ENCODE peak calls at places on chromosomes 11 and 22, in eight cellular contexts. One of them, this sample, is unnamed.

GRCh38 chr22:38298312-38299000 is 18.8 kb downstream of the CSNK1E start:
- DNase-seq in Peyer's patch: no peak
- DNase-seq in K562: no peak
- DNase-seq in mammary epithelial cell: peak
- DNase-seq in esophagus squamous epithelium: no peak
- DNase-seq in PC-9: peak
- DNase-seq in choroid plexus epithelial cell: peak
- DNase-seq in kidney: no peak
- DNase-seq in this sample: no peak

GRCh38 chr11:7532395-7532794 is 18.6 kb downstream of the PPFIBP2 start:
- DNase-seq in Peyer's patch: no peak
- DNase-seq in K562: no peak
- DNase-seq in mammary epithelial cell: no peak
- DNase-seq in esophagus squamous epithelium: no peak
- DNase-seq in PC-9: no peak
- DNase-seq in choroid plexus epithelial cell: no peak
- DNase-seq in kidney: no peak
- DNase-seq in this sample: no peak

GRCh38 chr11:17695454-17696441 is 23.6 kb upstream of the MYOD1 start:
- DNase-seq in Peyer's patch: no peak
- DNase-seq in K562: no peak
- DNase-seq in mammary epithelial cell: no peak
- DNase-seq in esophagus squamous epithelium: no peak
- DNase-seq in PC-9: no peak
- DNase-seq in choroid plexus epithelial cell: no peak
- DNase-seq in kidney: no peak
- DNase-seq in this sample: no peak

GRCh38 chr11:84316866-84317560 is 1030.8 kb upstream of the CCDC90B start:
- DNase-seq in Peyer's patch: no peak
- DNase-seq in K562: no peak
- DNase-seq in mammary epithelial cell: no peak
- DNase-seq in esophagus squamous epithelium: no peak
- DNase-seq in PC-9: no peak
- DNase-seq in choroid plexus epithelial cell: peak
- DNase-seq in kidney: peak
- DNase-seq in this sample: no peak

GRCh38 chr11:98434296-98434695 is 586.5 kb upstream of the CNTN5 start:
- DNase-seq in Peyer's patch: no peak
- DNase-seq in K562: no peak
- DNase-seq in mammary epithelial cell: no peak
- DNase-seq in esophagus squamous epithelium: no peak
- DNase-seq in PC-9: no peak
- DNase-seq in choroid plexus epithelial cell: no peak
- DNase-seq in kidney: no peak
- DNase-seq in this sample: no peak

GRCh38 chr11:74611369-74611861 is 19.0 kb downstream of the POLD3 start:
- DNase-seq in Peyer's patch: no peak
- DNase-seq in K562: no peak
- DNase-seq in mammary epithelial cell: peak
- DNase-seq in esophagus squamous epithelium: no peak
- DNase-seq in PC-9: peak
- DNase-seq in choroid plexus epithelial cell: peak
- DNase-seq in kidney: no peak
- DNase-seq in this sample: no peak

GRCh38 chr11:7555067-7555699 is 41.4 kb downstream of the PPFIBP2 start:
- DNase-seq in Peyer's patch: peak
- DNase-seq in K562: no peak
- DNase-seq in mammary epithelial cell: no peak
- DNase-seq in esophagus squamous epithelium: no peak
- DNase-seq in PC-9: no peak
- DNase-seq in choroid plexus epithelial cell: no peak
- DNase-seq in kidney: no peak
- DNase-seq in this sample: no peak

GRCh38 chr11:125170001-125170405 is 5.5 kb downstream of the PKNOX2 start:
- DNase-seq in Peyer's patch: no peak
- DNase-seq in K562: no peak
- DNase-seq in mammary epithelial cell: no peak
- DNase-seq in esophagus squamous epithelium: no peak
- DNase-seq in PC-9: no peak
- DNase-seq in choroid plexus epithelial cell: peak
- DNase-seq in kidney: no peak
- DNase-seq in this sample: no peak

GRCh38 chr11:123775274-123775673 is 21.0 kb upstream of the OR6X1 start:
- DNase-seq in Peyer's patch: no peak
- DNase-seq in K562: no peak
- DNase-seq in mammary epithelial cell: no peak
- DNase-seq in esophagus squamous epithelium: no peak
- DNase-seq in PC-9: no peak
- DNase-seq in choroid plexus epithelial cell: no peak
- DNase-seq in kidney: no peak
- DNase-seq in this sample: no peak

GRCh38 chr11:134760957-134761356 is 348.9 kb upstream of the B3GAT1 start:
- DNase-seq in Peyer's patch: no peak
- DNase-seq in K562: no peak
- DNase-seq in mammary epithelial cell: no peak
- DNase-seq in esophagus squamous epithelium: no peak
- DNase-seq in PC-9: no peak
- DNase-seq in choroid plexus epithelial cell: no peak
- DNase-seq in kidney: no peak
- DNase-seq in this sample: no peak

GRCh38 chr22:20503816-20504215 is 3.6 kb upstream of the MED15 start:
- DNase-seq in Peyer's patch: peak
- DNase-seq in K562: no peak
- DNase-seq in mammary epithelial cell: peak
- DNase-seq in esophagus squamous epithelium: no peak
- DNase-seq in PC-9: peak
- DNase-seq in choroid plexus epithelial cell: peak
- DNase-seq in kidney: no peak
- DNase-seq in this sample: no peak

GRCh38 chr11:13105237-13105844 is 96.2 kb downstream of the RASSF10 start:
- DNase-seq in Peyer's patch: peak
- DNase-seq in K562: peak
- DNase-seq in mammary epithelial cell: no peak
- DNase-seq in esophagus squamous epithelium: no peak
- DNase-seq in PC-9: no peak
- DNase-seq in choroid plexus epithelial cell: no peak
- DNase-seq in kidney: no peak
- DNase-seq in this sample: no peak

GRCh38 chr11:122714484-122714883 is 59.0 kb downstream of the UBASH3B start:
- DNase-seq in Peyer's patch: no peak
- DNase-seq in K562: no peak
- DNase-seq in mammary epithelial cell: no peak
- DNase-seq in esophagus squamous epithelium: no peak
- DNase-seq in PC-9: no peak
- DNase-seq in choroid plexus epithelial cell: no peak
- DNase-seq in kidney: no peak
- DNase-seq in this sample: peak

GRCh38 chr11:70443043-70444030 is 45.0 kb downstream of the CTTN start:
- DNase-seq in Peyer's patch: no peak
- DNase-seq in K562: no peak
- DNase-seq in mammary epithelial cell: no peak
- DNase-seq in esophagus squamous epithelium: no peak
- DNase-seq in PC-9: no peak
- DNase-seq in choroid plexus epithelial cell: no peak
- DNase-seq in kidney: no peak
- DNase-seq in this sample: no peak

GRCh38 chr11:124841765-124842700 is 23.2 kb upstream of the ROBO3 start:
- DNase-seq in Peyer's patch: no peak
- DNase-seq in K562: no peak
- DNase-seq in mammary epithelial cell: no peak
- DNase-seq in esophagus squamous epithelium: no peak
- DNase-seq in PC-9: no peak
- DNase-seq in choroid plexus epithelial cell: no peak
- DNase-seq in kidney: no peak
- DNase-seq in this sample: no peak

GRCh38 chr11:94803491-94803890 is 35.3 kb downstream of the AMOTL1 start:
- DNase-seq in Peyer's patch: no peak
- DNase-seq in K562: no peak
- DNase-seq in mammary epithelial cell: no peak
- DNase-seq in esophagus squamous epithelium: no peak
- DNase-seq in PC-9: no peak
- DNase-seq in choroid plexus epithelial cell: peak
- DNase-seq in kidney: no peak
- DNase-seq in this sample: no peak

GRCh38 chr22:37552560-37553163 is 7.6 kb upstream of the CDC42EP1 start:
- DNase-seq in Peyer's patch: no peak
- DNase-seq in K562: peak
- DNase-seq in mammary epithelial cell: no peak
- DNase-seq in esophagus squamous epithelium: no peak
- DNase-seq in PC-9: no peak
- DNase-seq in choroid plexus epithelial cell: no peak
- DNase-seq in kidney: peak
- DNase-seq in this sample: no peak

GRCh38 chr11:118156531-118157185 is 4.0 kb upstream of the SCN4B start:
- DNase-seq in Peyer's patch: no peak
- DNase-seq in K562: peak
- DNase-seq in mammary epithelial cell: no peak
- DNase-seq in esophagus squamous epithelium: no peak
- DNase-seq in PC-9: no peak
- DNase-seq in choroid plexus epithelial cell: no peak
- DNase-seq in kidney: no peak
- DNase-seq in this sample: no peak

GRCh38 chr11:122706261-122706660 is 50.7 kb downstream of the UBASH3B start:
- DNase-seq in Peyer's patch: no peak
- DNase-seq in K562: no peak
- DNase-seq in mammary epithelial cell: peak
- DNase-seq in esophagus squamous epithelium: no peak
- DNase-seq in PC-9: peak
- DNase-seq in choroid plexus epithelial cell: peak
- DNase-seq in kidney: no peak
- DNase-seq in this sample: no peak

GRCh38 chr11:59857444-59858434 is 8.5 kb downstream of the TCN1 start:
- DNase-seq in Peyer's patch: peak
- DNase-seq in K562: peak
- DNase-seq in mammary epithelial cell: peak
- DNase-seq in esophagus squamous epithelium: no peak
- DNase-seq in PC-9: peak
- DNase-seq in choroid plexus epithelial cell: no peak
- DNase-seq in kidney: no peak
- DNase-seq in this sample: peak

GRCh38 chr22:50489363-50490243 is 2.9 kb downstream of the MIOX start:
- DNase-seq in Peyer's patch: no peak
- DNase-seq in K562: no peak
- DNase-seq in mammary epithelial cell: no peak
- DNase-seq in esophagus squamous epithelium: no peak
- DNase-seq in PC-9: no peak
- DNase-seq in choroid plexus epithelial cell: no peak
- DNase-seq in kidney: peak
- DNase-seq in this sample: no peak

DNA sequence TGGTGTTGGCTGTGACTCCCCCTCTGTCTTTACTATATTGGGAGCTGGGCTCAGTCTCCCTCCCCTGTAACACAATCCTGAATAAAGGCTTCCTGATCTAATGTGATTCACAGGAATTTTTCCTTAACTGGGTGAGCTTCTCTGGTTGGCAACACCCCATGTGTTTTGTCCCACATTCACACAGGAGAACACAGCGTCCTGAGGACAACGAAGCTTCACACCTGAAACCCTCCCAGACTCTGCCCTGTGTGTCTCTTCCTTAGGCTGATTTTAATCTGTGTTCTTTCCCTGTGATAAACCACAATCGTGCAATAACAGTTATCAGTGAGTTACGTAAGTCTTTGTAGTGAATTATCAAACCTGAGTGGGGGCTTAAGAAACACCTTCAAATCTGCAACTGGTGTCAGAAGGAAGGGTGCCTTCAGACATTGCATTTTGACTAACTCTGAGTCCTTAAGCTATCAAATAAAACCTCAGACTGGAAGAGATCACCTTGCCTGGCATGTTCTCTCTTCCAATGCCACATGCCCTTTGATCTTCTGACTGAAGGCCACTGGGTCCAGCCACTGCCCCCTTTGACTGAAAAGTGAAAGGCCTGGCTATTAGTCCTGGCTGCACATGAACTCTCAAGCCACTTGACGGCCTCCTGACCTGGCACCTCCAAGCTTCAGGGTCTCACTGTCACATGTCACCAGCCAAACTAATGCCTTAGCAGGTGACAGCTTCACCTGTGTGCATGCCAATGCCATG is 17.3 kb downstream of the APOL3 start:
- DNase-seq in Peyer's patch: peak
- DNase-seq in K562: no peak
- DNase-seq in mammary epithelial cell: no peak
- DNase-seq in esophagus squamous epithelium: no peak
- DNase-seq in PC-9: peak
- DNase-seq in choroid plexus epithelial cell: no peak
- DNase-seq in kidney: no peak
- DNase-seq in this sample: no peak
- TF ChIP-seq CTCF in Peyer's patch: no peak
- TF ChIP-seq CTCF in K562: no peak
- TF ChIP-seq CTCF in mammary epithelial cell: no peak
- TF ChIP-seq CTCF in esophagus squamous epithelium: no peak
- TF ChIP-seq CTCF in PC-9: no peak
- TF ChIP-seq CTCF in choroid plexus epithelial cell: no peak
- TF ChIP-seq CTCF in kidney: no peak
- TF ChIP-seq CTCF in this sample: no peak

GRCh38 chr11:75611823-75612222 is 49.8 kb downstream of the SERPINH1 start:
- DNase-seq in Peyer's patch: no peak
- DNase-seq in K562: no peak
- DNase-seq in mammary epithelial cell: no peak
- DNase-seq in esophagus squamous epithelium: no peak
- DNase-seq in PC-9: no peak
- DNase-seq in choroid plexus epithelial cell: no peak
- DNase-seq in kidney: no peak
- DNase-seq in this sample: no peak

DNA sequence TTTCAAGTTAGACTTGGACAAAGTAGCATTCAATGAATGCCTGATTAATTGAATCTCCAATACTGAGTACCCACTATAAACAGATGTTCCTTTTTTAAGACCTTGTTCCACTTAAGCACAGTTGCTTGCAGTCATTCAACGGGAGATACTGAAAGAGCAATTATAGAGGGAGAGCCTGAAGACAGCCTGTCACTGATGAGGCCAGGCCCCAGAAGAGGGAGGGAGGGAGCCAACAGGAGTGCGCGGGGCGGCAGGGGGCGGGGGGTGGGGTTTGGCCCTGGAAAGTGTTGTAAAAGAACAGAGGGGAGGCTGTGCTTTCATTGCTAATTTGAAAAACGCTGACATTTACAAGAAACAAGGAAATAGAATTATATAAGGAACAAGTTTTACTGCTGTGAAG is 53.1 kb downstream of the MAP6 start:
- DNase-seq in Peyer's patch: no peak
- DNase-seq in K562: no peak
- DNase-seq in mammary epithelial cell: no peak
- DNase-seq in esophagus squamous epithelium: no peak
- DNase-seq in PC-9: no peak
- DNase-seq in choroid plexus epithelial cell: no peak
- DNase-seq in kidney: no peak
- DNase-seq in this sample: no peak
- H3K4me3 ChIP-seq in Peyer's patch: no peak
- H3K4me3 ChIP-seq in K562: no peak
- H3K4me3 ChIP-seq in mammary epithelial cell: no peak
- H3K4me3 ChIP-seq in esophagus squamous epithelium: no peak
- H3K4me3 ChIP-seq in PC-9: no peak
- H3K4me3 ChIP-seq in choroid plexus epithelial cell: no peak
- H3K4me3 ChIP-seq in kidney: no peak
- H3K4me3 ChIP-seq in this sample: no peak

GRCh38 chr22:31230871-31231621 is 18.9 kb downstream of the LIMK2 start:
- DNase-seq in Peyer's patch: peak
- DNase-seq in K562: peak
- DNase-seq in mammary epithelial cell: peak
- DNase-seq in esophagus squamous epithelium: no peak
- DNase-seq in PC-9: peak
- DNase-seq in choroid plexus epithelial cell: peak
- DNase-seq in kidney: no peak
- DNase-seq in this sample: peak
- TF ChIP-seq CTCF in Peyer's patch: peak
- TF ChIP-seq CTCF in K562: peak
- TF ChIP-seq CTCF in mammary epithelial cell: peak
- TF ChIP-seq CTCF in esophagus squamous epithelium: peak
- TF ChIP-seq CTCF in PC-9: peak
- TF ChIP-seq CTCF in choroid plexus epithelial cell: peak
- TF ChIP-seq CTCF in kidney: peak
- TF ChIP-seq CTCF in this sample: peak

GRCh38 chr11:92550871-92551270 is 326.3 kb downstream of the FAT3 start:
- DNase-seq in Peyer's patch: no peak
- DNase-seq in K562: no peak
- DNase-seq in mammary epithelial cell: no peak
- DNase-seq in esophagus squamous epithelium: no peak
- DNase-seq in PC-9: no peak
- DNase-seq in choroid plexus epithelial cell: no peak
- DNase-seq in kidney: no peak
- DNase-seq in this sample: no peak
- H3K4me3 ChIP-seq in Peyer's patch: no peak
- H3K4me3 ChIP-seq in K562: no peak
- H3K4me3 ChIP-seq in mammary epithelial cell: no peak
- H3K4me3 ChIP-seq in esophagus squamous epithelium: no peak
- H3K4me3 ChIP-seq in PC-9: no peak
- H3K4me3 ChIP-seq in choroid plexus epithelial cell: no peak
- H3K4me3 ChIP-seq in kidney: no peak
- H3K4me3 ChIP-seq in this sample: no peak

This sample was measured in HL-60.